ENCODE peak calls at places on chromosomes 13 and 19, in ten cellular contexts. One of them, this sample, is unnamed.

GRCh38 chr19:40780582-40780981 is 2.5 kb downstream of the RAB4B start:
- DNase-seq in HuH-7: no peak
- DNase-seq in T-helper 2 cell treated with Interferon-gamma antibody and Interleukin-4, amounts not matched to agents 5 μg/mL and 100 μg/mL, for 36 hours: no peak
- DNase-seq in brain pericyte: no peak
- DNase-seq in NCI-H1048: no peak
- DNase-seq in neural crest cell: no peak
- DNase-seq in HS-27A: no peak
- DNase-seq in OCI-LY7: no peak
- DNase-seq in heart left ventricle: no peak
- DNase-seq in GM12864: no peak
- DNase-seq in this sample: no peak

GRCh38 chr13:19605161-19605955 is 28.1 kb upstream of the MPHOSPH8 start:
- DNase-seq in HuH-7: no peak
- DNase-seq in T-helper 2 cell treated with Interferon-gamma antibody and Interleukin-4, amounts not matched to agents 5 μg/mL and 100 μg/mL, for 36 hours: no peak
- DNase-seq in brain pericyte: no peak
- DNase-seq in NCI-H1048: no peak
- DNase-seq in neural crest cell: no peak
- DNase-seq in HS-27A: no peak
- DNase-seq in OCI-LY7: no peak
- DNase-seq in heart left ventricle: no peak
- DNase-seq in GM12864: no peak
- DNase-seq in this sample: no peak

GRCh38 chr13:98515804-98516465 is 61.0 kb downstream of the STK24 start:
- DNase-seq in HuH-7: no peak
- DNase-seq in T-helper 2 cell treated with Interferon-gamma antibody and Interleukin-4, amounts not matched to agents 5 μg/mL and 100 μg/mL, for 36 hours: no peak
- DNase-seq in brain pericyte: no peak
- DNase-seq in NCI-H1048: no peak
- DNase-seq in neural crest cell: no peak
- DNase-seq in HS-27A: no peak
- DNase-seq in OCI-LY7: no peak
- DNase-seq in heart left ventricle: no peak
- DNase-seq in GM12864: no peak
- DNase-seq in this sample: no peak

GRCh38 chr19:38655148-38655824 is 7.8 kb downstream of the ACTN4 start:
- DNase-seq in HuH-7: no peak
- DNase-seq in T-helper 2 cell treated with Interferon-gamma antibody and Interleukin-4, amounts not matched to agents 5 μg/mL and 100 μg/mL, for 36 hours: peak; percentile 59
- DNase-seq in brain pericyte: no peak
- DNase-seq in NCI-H1048: no peak
- DNase-seq in neural crest cell: no peak
- DNase-seq in HS-27A: no peak
- DNase-seq in OCI-LY7: no peak
- DNase-seq in heart left ventricle: no peak
- DNase-seq in GM12864: peak; percentile 64
- DNase-seq in this sample: no peak

GRCh38 chr13:48214519-48215121 is 18.4 kb upstream of the ITM2B start:
- DNase-seq in HuH-7: no peak
- DNase-seq in T-helper 2 cell treated with Interferon-gamma antibody and Interleukin-4, amounts not matched to agents 5 μg/mL and 100 μg/mL, for 36 hours: no peak
- DNase-seq in brain pericyte: no peak
- DNase-seq in NCI-H1048: no peak
- DNase-seq in neural crest cell: no peak
- DNase-seq in HS-27A: no peak
- DNase-seq in OCI-LY7: no peak
- DNase-seq in heart left ventricle: no peak
- DNase-seq in GM12864: no peak
- DNase-seq in this sample: no peak

GRCh38 chr19:54616057-54616456 is 14.2 kb upstream of the LILRB1 start:
- DNase-seq in HuH-7: no peak
- DNase-seq in T-helper 2 cell treated with Interferon-gamma antibody and Interleukin-4, amounts not matched to agents 5 μg/mL and 100 μg/mL, for 36 hours: no peak
- DNase-seq in brain pericyte: no peak
- DNase-seq in NCI-H1048: no peak
- DNase-seq in neural crest cell: no peak
- DNase-seq in HS-27A: no peak
- DNase-seq in OCI-LY7: no peak
- DNase-seq in heart left ventricle: no peak
- DNase-seq in GM12864: peak; percentile 39
- DNase-seq in this sample: no peak

GRCh38 chr13:41263261-41263971 is at the start of gene MTRF1:
- DNase-seq in HuH-7: peak; percentile 66
- DNase-seq in T-helper 2 cell treated with Interferon-gamma antibody and Interleukin-4, amounts not matched to agents 5 μg/mL and 100 μg/mL, for 36 hours: peak; percentile 79
- DNase-seq in brain pericyte: peak; percentile 44
- DNase-seq in NCI-H1048: peak; percentile 1
- DNase-seq in neural crest cell: peak; percentile 56
- DNase-seq in HS-27A: peak; percentile 56
- DNase-seq in OCI-LY7: peak; percentile 89
- DNase-seq in heart left ventricle: peak; percentile 83
- DNase-seq in GM12864: peak; percentile 54
- DNase-seq in this sample: no peak

GRCh38 chr19:16193466-16193865 is 4.2 kb upstream of the AP1M1 start:
- DNase-seq in HuH-7: no peak
- DNase-seq in T-helper 2 cell treated with Interferon-gamma antibody and Interleukin-4, amounts not matched to agents 5 μg/mL and 100 μg/mL, for 36 hours: no peak
- DNase-seq in brain pericyte: no peak
- DNase-seq in NCI-H1048: no peak
- DNase-seq in neural crest cell: no peak
- DNase-seq in HS-27A: no peak
- DNase-seq in OCI-LY7: no peak
- DNase-seq in heart left ventricle: no peak
- DNase-seq in GM12864: no peak
- DNase-seq in this sample: no peak

GRCh38 chr13:111532111-111532510 is 211.7 kb downstream of the TEX29 start:
- DNase-seq in HuH-7: no peak
- DNase-seq in T-helper 2 cell treated with Interferon-gamma antibody and Interleukin-4, amounts not matched to agents 5 μg/mL and 100 μg/mL, for 36 hours: no peak
- DNase-seq in brain pericyte: no peak
- DNase-seq in NCI-H1048: no peak
- DNase-seq in neural crest cell: no peak
- DNase-seq in HS-27A: no peak
- DNase-seq in OCI-LY7: no peak
- DNase-seq in heart left ventricle: no peak
- DNase-seq in GM12864: no peak
- DNase-seq in this sample: no peak

GRCh38 chr19:32201661-32202060 is 143.7 kb upstream of the ZNF507 start:
- DNase-seq in HuH-7: no peak
- DNase-seq in T-helper 2 cell treated with Interferon-gamma antibody and Interleukin-4, amounts not matched to agents 5 μg/mL and 100 μg/mL, for 36 hours: no peak
- DNase-seq in brain pericyte: no peak
- DNase-seq in NCI-H1048: no peak
- DNase-seq in neural crest cell: no peak
- DNase-seq in HS-27A: peak; percentile 7
- DNase-seq in OCI-LY7: no peak
- DNase-seq in heart left ventricle: no peak
- DNase-seq in GM12864: no peak
- DNase-seq in this sample: no peak

GRCh38 chr19:3061214-3062161 is 807 bp downstream of the TLE5 start:
- DNase-seq in HuH-7: no peak
- DNase-seq in T-helper 2 cell treated with Interferon-gamma antibody and Interleukin-4, amounts not matched to agents 5 μg/mL and 100 μg/mL, for 36 hours: peak; percentile 52
- DNase-seq in brain pericyte: no peak
- DNase-seq in NCI-H1048: no peak
- DNase-seq in neural crest cell: no peak
- DNase-seq in HS-27A: no peak
- DNase-seq in OCI-LY7: peak; percentile 83
- DNase-seq in heart left ventricle: peak; percentile 80
- DNase-seq in GM12864: no peak
- DNase-seq in this sample: no peak

GRCh38 chr13:24931450-24932217 is 164.3 kb upstream of the PABPC3 start:
- DNase-seq in HuH-7: no peak
- DNase-seq in T-helper 2 cell treated with Interferon-gamma antibody and Interleukin-4, amounts not matched to agents 5 μg/mL and 100 μg/mL, for 36 hours: no peak
- DNase-seq in brain pericyte: no peak
- DNase-seq in NCI-H1048: no peak
- DNase-seq in neural crest cell: no peak
- DNase-seq in HS-27A: no peak
- DNase-seq in OCI-LY7: no peak
- DNase-seq in heart left ventricle: no peak
- DNase-seq in GM12864: no peak
- DNase-seq in this sample: peak; percentile 25

GRCh38 chr19:41753936-41754529 is 1.3 kb upstream of the CEACAM6 start:
- DNase-seq in HuH-7: no peak
- DNase-seq in T-helper 2 cell treated with Interferon-gamma antibody and Interleukin-4, amounts not matched to agents 5 μg/mL and 100 μg/mL, for 36 hours: peak; percentile 51
- DNase-seq in brain pericyte: no peak
- DNase-seq in NCI-H1048: no peak
- DNase-seq in neural crest cell: peak; percentile 33
- DNase-seq in HS-27A: peak; percentile 24
- DNase-seq in OCI-LY7: peak; percentile 70
- DNase-seq in heart left ventricle: no peak
- DNase-seq in GM12864: no peak
- DNase-seq in this sample: no peak

GRCh38 chr13:41222259-41222852 is 28.0 kb upstream of the KBTBD7 start:
- DNase-seq in HuH-7: peak; percentile 32
- DNase-seq in T-helper 2 cell treated with Interferon-gamma antibody and Interleukin-4, amounts not matched to agents 5 μg/mL and 100 μg/mL, for 36 hours: peak; percentile 25
- DNase-seq in brain pericyte: no peak
- DNase-seq in NCI-H1048: no peak
- DNase-seq in neural crest cell: peak; percentile 51
- DNase-seq in HS-27A: no peak
- DNase-seq in OCI-LY7: peak; percentile 63
- DNase-seq in heart left ventricle: peak; percentile 19
- DNase-seq in GM12864: no peak
- DNase-seq in this sample: peak; percentile 15

GRCh38 chr13:98503175-98504028 is 73.5 kb downstream of the STK24 start:
- DNase-seq in HuH-7: no peak
- DNase-seq in T-helper 2 cell treated with Interferon-gamma antibody and Interleukin-4, amounts not matched to agents 5 μg/mL and 100 μg/mL, for 36 hours: no peak
- DNase-seq in brain pericyte: no peak
- DNase-seq in NCI-H1048: no peak
- DNase-seq in neural crest cell: no peak
- DNase-seq in HS-27A: no peak
- DNase-seq in OCI-LY7: no peak
- DNase-seq in heart left ventricle: no peak
- DNase-seq in GM12864: no peak
- DNase-seq in this sample: no peak

GRCh38 chr13:109844396-109844795 is 58.0 kb upstream of the IRS2 start:
- DNase-seq in HuH-7: no peak
- DNase-seq in T-helper 2 cell treated with Interferon-gamma antibody and Interleukin-4, amounts not matched to agents 5 μg/mL and 100 μg/mL, for 36 hours: no peak
- DNase-seq in brain pericyte: peak; percentile 30
- DNase-seq in NCI-H1048: no peak
- DNase-seq in neural crest cell: no peak
- DNase-seq in HS-27A: no peak
- DNase-seq in OCI-LY7: no peak
- DNase-seq in heart left ventricle: no peak
- DNase-seq in GM12864: no peak
- DNase-seq in this sample: no peak

GRCh38 chr13:110047511-110047910 is 259.4 kb downstream of the COL4A1 start:
- DNase-seq in HuH-7: no peak
- DNase-seq in T-helper 2 cell treated with Interferon-gamma antibody and Interleukin-4, amounts not matched to agents 5 μg/mL and 100 μg/mL, for 36 hours: no peak
- DNase-seq in brain pericyte: no peak
- DNase-seq in NCI-H1048: no peak
- DNase-seq in neural crest cell: no peak
- DNase-seq in HS-27A: no peak
- DNase-seq in OCI-LY7: no peak
- DNase-seq in heart left ventricle: peak; percentile 86
- DNase-seq in GM12864: no peak
- DNase-seq in this sample: no peak

GRCh38 chr19:16022251-16022650 is 54.0 kb upstream of the TPM4 start:
- DNase-seq in HuH-7: no peak
- DNase-seq in T-helper 2 cell treated with Interferon-gamma antibody and Interleukin-4, amounts not matched to agents 5 μg/mL and 100 μg/mL, for 36 hours: no peak
- DNase-seq in brain pericyte: no peak
- DNase-seq in NCI-H1048: no peak
- DNase-seq in neural crest cell: no peak
- DNase-seq in HS-27A: no peak
- DNase-seq in OCI-LY7: no peak
- DNase-seq in heart left ventricle: no peak
- DNase-seq in GM12864: no peak
- DNase-seq in this sample: no peak

GRCh38 chr13:113172419-113172926 is 14.0 kb downstream of the PROZ start:
- DNase-seq in HuH-7: no peak
- DNase-seq in T-helper 2 cell treated with Interferon-gamma antibody and Interleukin-4, amounts not matched to agents 5 μg/mL and 100 μg/mL, for 36 hours: no peak
- DNase-seq in brain pericyte: no peak
- DNase-seq in NCI-H1048: no peak
- DNase-seq in neural crest cell: no peak
- DNase-seq in HS-27A: no peak
- DNase-seq in OCI-LY7: no peak
- DNase-seq in heart left ventricle: no peak
- DNase-seq in GM12864: no peak
- DNase-seq in this sample: no peak

GRCh38 chr13:93364166-93364565 is 137.6 kb downstream of the GPC6 start:
- DNase-seq in HuH-7: no peak
- DNase-seq in T-helper 2 cell treated with Interferon-gamma antibody and Interleukin-4, amounts not matched to agents 5 μg/mL and 100 μg/mL, for 36 hours: no peak
- DNase-seq in brain pericyte: no peak
- DNase-seq in NCI-H1048: no peak
- DNase-seq in neural crest cell: no peak
- DNase-seq in HS-27A: no peak
- DNase-seq in OCI-LY7: no peak
- DNase-seq in heart left ventricle: no peak
- DNase-seq in GM12864: no peak
- DNase-seq in this sample: no peak

GRCh38 chr19:18060472-18060871 is 26.3 kb downstream of the IL12RB1 start:
- DNase-seq in HuH-7: no peak
- DNase-seq in T-helper 2 cell treated with Interferon-gamma antibody and Interleukin-4, amounts not matched to agents 5 μg/mL and 100 μg/mL, for 36 hours: no peak
- DNase-seq in brain pericyte: no peak
- DNase-seq in NCI-H1048: no peak
- DNase-seq in neural crest cell: no peak
- DNase-seq in HS-27A: no peak
- DNase-seq in OCI-LY7: no peak
- DNase-seq in heart left ventricle: no peak
- DNase-seq in GM12864: no peak
- DNase-seq in this sample: no peak

GRCh38 chr13:60583911-60584753 is 187.1 kb downstream of the TDRD3 start:
- DNase-seq in HuH-7: no peak
- DNase-seq in T-helper 2 cell treated with Interferon-gamma antibody and Interleukin-4, amounts not matched to agents 5 μg/mL and 100 μg/mL, for 36 hours: peak; percentile 10
- DNase-seq in brain pericyte: no peak
- DNase-seq in NCI-H1048: no peak
- DNase-seq in neural crest cell: no peak
- DNase-seq in HS-27A: peak; percentile 1
- DNase-seq in OCI-LY7: no peak
- DNase-seq in heart left ventricle: no peak
- DNase-seq in GM12864: no peak
- DNase-seq in this sample: peak; percentile 85

GRCh38 chr19:2587001-2587719 is 111.2 kb downstream of the GADD45B start:
- DNase-seq in HuH-7: no peak
- DNase-seq in T-helper 2 cell treated with Interferon-gamma antibody and Interleukin-4, amounts not matched to agents 5 μg/mL and 100 μg/mL, for 36 hours: no peak
- DNase-seq in brain pericyte: no peak
- DNase-seq in NCI-H1048: no peak
- DNase-seq in neural crest cell: no peak
- DNase-seq in HS-27A: no peak
- DNase-seq in OCI-LY7: no peak
- DNase-seq in heart left ventricle: no peak
- DNase-seq in GM12864: no peak
- DNase-seq in this sample: no peak

GRCh38 chr19:33515921-33516320 is 5.7 kb downstream of the PEPD start:
- DNase-seq in HuH-7: no peak
- DNase-seq in T-helper 2 cell treated with Interferon-gamma antibody and Interleukin-4, amounts not matched to agents 5 μg/mL and 100 μg/mL, for 36 hours: no peak
- DNase-seq in brain pericyte: no peak
- DNase-seq in NCI-H1048: no peak
- DNase-seq in neural crest cell: no peak
- DNase-seq in HS-27A: no peak
- DNase-seq in OCI-LY7: no peak
- DNase-seq in heart left ventricle: no peak
- DNase-seq in GM12864: no peak
- DNase-seq in this sample: no peak

GRCh38 chr19:45331411-45331810 is 8.7 kb upstream of the CKM start:
- DNase-seq in HuH-7: no peak
- DNase-seq in T-helper 2 cell treated with Interferon-gamma antibody and Interleukin-4, amounts not matched to agents 5 μg/mL and 100 μg/mL, for 36 hours: no peak
- DNase-seq in brain pericyte: no peak
- DNase-seq in NCI-H1048: no peak
- DNase-seq in neural crest cell: no peak
- DNase-seq in HS-27A: no peak
- DNase-seq in OCI-LY7: no peak
- DNase-seq in heart left ventricle: no peak
- DNase-seq in GM12864: no peak
- DNase-seq in this sample: no peak

GRCh38 chr13:109998808-109999528 is 212.6 kb upstream of the IRS2 start:
- DNase-seq in HuH-7: no peak
- DNase-seq in T-helper 2 cell treated with Interferon-gamma antibody and Interleukin-4, amounts not matched to agents 5 μg/mL and 100 μg/mL, for 36 hours: no peak
- DNase-seq in brain pericyte: no peak
- DNase-seq in NCI-H1048: no peak
- DNase-seq in neural crest cell: no peak
- DNase-seq in HS-27A: no peak
- DNase-seq in OCI-LY7: no peak
- DNase-seq in heart left ventricle: no peak
- DNase-seq in GM12864: no peak
- DNase-seq in this sample: no peak

GRCh38 chr13:66459143-66459542 is 771.0 kb downstream of the PCDH9 start:
- DNase-seq in HuH-7: no peak
- DNase-seq in T-helper 2 cell treated with Interferon-gamma antibody and Interleukin-4, amounts not matched to agents 5 μg/mL and 100 μg/mL, for 36 hours: no peak
- DNase-seq in brain pericyte: no peak
- DNase-seq in NCI-H1048: no peak
- DNase-seq in neural crest cell: no peak
- DNase-seq in HS-27A: no peak
- DNase-seq in OCI-LY7: no peak
- DNase-seq in heart left ventricle: no peak
- DNase-seq in GM12864: no peak
- DNase-seq in this sample: no peak

GRCh38 chr13:64272681-64273080 is 2857.0 kb upstream of the PCDH20 start:
- DNase-seq in HuH-7: no peak
- DNase-seq in T-helper 2 cell treated with Interferon-gamma antibody and Interleukin-4, amounts not matched to agents 5 μg/mL and 100 μg/mL, for 36 hours: no peak
- DNase-seq in brain pericyte: no peak
- DNase-seq in NCI-H1048: no peak
- DNase-seq in neural crest cell: no peak
- DNase-seq in HS-27A: no peak
- DNase-seq in OCI-LY7: no peak
- DNase-seq in heart left ventricle: no peak
- DNase-seq in GM12864: no peak
- DNase-seq in this sample: no peak

This sample was measured in iPS DF 19.7.